ENCODE peak calls at places on chromosome 3, in five cellular contexts. N is gastrocnemius medialis, J is bronchial epithelial cell, X is colonic mucosa, V is HTR-8/SVneo. H is an unnamed sample.

GRCh38 chr3:50166309-50167019 is 11.3 kb downstream of the SEMA3F start:
- DNase-seq in X (no peak), J (no peak), V (no peak), N (no peak), H (no peak)

GRCh38 chr3:105493305-105493892 is 126.7 kb downstream of the ALCAM start:
- DNase-seq in V (no peak), N (no peak), J (no peak), X (no peak), H (no peak)

GRCh38 chr3:100100454-100100853 is 13.8 kb downstream of the FILIP1L start:
- DNase-seq in X (no peak), N (no peak), V (no peak), J (no peak), H (no peak)

GRCh38 chr3:167483708-167484475 is 10.1 kb upstream of the SERPINI2 start:
- DNase-seq in V (no peak), J (no peak), X (no peak), N (no peak), H (no peak)

GRCh38 chr3:15159501-15160136 is 46.4 kb upstream of the CAPN7 start:
- DNase-seq in J (no peak), X (no peak), V (no peak), N (no peak), H (no peak)

GRCh38 chr3:71074416-71074815 is 509.1 kb downstream of the FOXP1 start:
- DNase-seq in X (no peak), N (no peak), V (no peak), J (no peak), H (no peak)

GRCh38 chr3:120498947-120499346 is 48.2 kb upstream of the FSTL1 start:
- DNase-seq in J (peak; percentile 64), N (no peak), X (no peak), V (peak; percentile 79), H (peak; percentile 65)

GRCh38 chr3:43273429-43273828 is 12.9 kb upstream of the SNRK start:
- DNase-seq in N (no peak), J (no peak), X (no peak), V (no peak), H (peak; percentile 6)

GRCh38 chr3:10357592-10358308 is 36.8 kb upstream of the SEC13 start:
- DNase-seq in J (peak; percentile 79), X (no peak), V (peak; percentile 57), N (no peak), H (no peak)

GRCh38 chr3:113910966-113911365 is 36.8 kb upstream of the ZDHHC23 start:
- DNase-seq in V (no peak), J (no peak), N (no peak), X (no peak), H (no peak)

GRCh38 chr3:24680214-24680967 is 185.7 kb upstream of the THRB start:
- DNase-seq in X (peak; percentile 72), N (no peak), V (no peak), J (peak; percentile 37), H (peak; percentile 80)

GRCh38 chr3:72696815-72697214 is 151.4 kb downstream of the SHQ1 start:
- DNase-seq in N (no peak), V (no peak), X (no peak), J (no peak), H (no peak)

GRCh38 chr3:4980229-4981159 is 1.3 kb downstream of the BHLHE40 start:
- DNase-seq in V (no peak), J (peak; percentile 63), X (peak; percentile 98), N (peak; percentile 90), H (peak; percentile 75)

GRCh38 chr3:64063982-64064438 is 40.7 kb upstream of the PSMD6 start:
- DNase-seq in X (no peak), N (no peak), J (no peak), V (no peak), H (no peak)

GRCh38 chr3:127456471-127457093 is 134.0 kb downstream of the TPRA1 start:
- DNase-seq in X (no peak), J (peak; percentile 88), N (no peak), V (peak; percentile 64), H (no peak)

GRCh38 chr3:197031315-197032285 is 2.0 kb upstream of the MELTF start:
- DNase-seq in N (peak; percentile 75), X (peak; percentile 88), V (peak; percentile 95), J (peak; percentile 100), H (no peak)

GRCh38 chr3:25789596-25790556 is at the start of gene OXSM:
- DNase-seq in N (peak; percentile 89), V (peak; percentile 78), J (peak; percentile 88), X (peak; percentile 90), H (peak; percentile 69)

GRCh38 chr3:27723803-27724458 is 1.8 kb upstream of the EOMES start:
- DNase-seq in N (no peak), X (no peak), V (no peak), J (no peak), H (peak; percentile 39)

GRCh38 chr3:155217591-155217990 is 75.9 kb downstream of the STRIT1 start:
- DNase-seq in X (no peak), J (peak; percentile 7), N (no peak), V (no peak), H (no peak)

GRCh38 chr3:20990896-20991295 is 760.1 kb downstream of the ZNF385D start:
- DNase-seq in X (no peak), J (no peak), N (no peak), V (no peak), H (peak; percentile 62)

GRCh38 chr3:21944251-21944650 is 193.2 kb upstream of the ZNF385D start:
- DNase-seq in V (no peak), N (no peak), X (no peak), J (no peak), H (peak; percentile 91)

GRCh38 chr3:16124636-16125035 is 49.8 kb upstream of the GALNT15 start:
- DNase-seq in N (no peak), J (peak; percentile 99), V (peak; percentile 36), X (no peak), H (no peak)

GRCh38 chr3:184132947-184133346 is 2.2 kb upstream of the EIF2B5 start:
- DNase-seq in N (no peak), X (no peak), V (no peak), J (no peak), H (no peak)

GRCh38 chr3:66598168-66598567 is 97.3 kb upstream of the LRIG1 start:
- DNase-seq in X (no peak), V (no peak), N (no peak), J (no peak), H (no peak)

GRCh38 chr3:36840453-36840921 is 76.1 kb upstream of the DCLK3 start:
- DNase-seq in V (no peak), N (no peak), X (no peak), J (no peak), H (no peak)

GRCh38 chr3:99145031-99145430 is 243.5 kb upstream of the DCBLD2 start:
- DNase-seq in N (no peak), X (no peak), J (peak; percentile 13), V (no peak), H (no peak)

GRCh38 chr3:172221550-172221949 is 182.2 kb downstream of the FNDC3B start:
- DNase-seq in V (peak; percentile 32), N (no peak), J (peak; percentile 90), X (no peak), H (no peak)

GRCh38 chr3:10496121-10496863 is 9.1 kb downstream of the ATP2B2 start:
- DNase-seq in X (no peak), V (no peak), N (no peak), J (no peak), H (no peak)

GRCh38 chr3:1092061-1092460 is 763 bp upstream of the CNTN6 start:
- DNase-seq in X (no peak), N (no peak), V (no peak), J (no peak), H (no peak)

GRCh38 chr3:156718622-156719300 is 44.4 kb downstream of the TIPARP start:
- DNase-seq in N (no peak), V (no peak), J (no peak), X (no peak), H (no peak)

GRCh38 chr3:9820543-9820942 is 10.5 kb downstream of the TTLL3 start:
- DNase-seq in V (no peak), J (no peak), N (no peak), X (no peak), H (no peak)

GRCh38 chr3:63863150-63864007 is at the start of the genes ATXN7 and THOC7:
- DNase-seq in V (no peak), N (peak; percentile 41), X (peak; percentile 73), J (no peak), H (peak; percentile 89)

GRCh38 chr3:127074900-127075360 is 92.0 kb downstream of the PLXNA1 start:
- DNase-seq in N (no peak), V (no peak), X (no peak), J (peak; percentile 67), H (peak; percentile 20)

GRCh38 chr3:73070675-73071575 is 9.5 kb downstream of the EBLN2 start:
- DNase-seq in N (no peak), X (no peak), V (no peak), J (no peak), H (no peak)

GRCh38 chr3:188796122-188796631 is 375.6 kb upstream of the TPRG1 start:
- DNase-seq in J (peak; percentile 67), V (no peak), N (no peak), X (no peak), H (no peak)